ENCODE peak calls at places on chromosomes 7 and 10, in eight cellular contexts. I is heart left ventricle, S is glutamatergic neuron, H is prostate gland, V is osteocyte, X is SK-N-SH, Y is astrocyte of the spinal cord, U is OCI-LY7. R is an unnamed sample.

GRCh38 chr10:64033710-64034109 is 512.5 kb downstream of the REEP3 start:
- DNase-seq in Y (no peak), H (no peak), S (no peak), I (no peak), V (no peak), X (no peak), U (no peak), R (no peak)

GRCh38 chr7:26525413-26526287 is 234.0 kb downstream of the SNX10 start:
- DNase-seq in S (no peak), H (no peak), V (no peak), U (no peak), I (no peak), Y (no peak), X (no peak), R (no peak)

GRCh38 chr10:21993360-21994001 is 10.0 kb downstream of the DNAJC1 start:
- DNase-seq in H (no peak), I (no peak), S (no peak), U (peak; percentile 33), X (no peak), Y (peak; percentile 49), V (no peak), R (no peak)

GRCh38 chr10:110357252-110357780 is 52.6 kb upstream of the SMNDC1 start:
- DNase-seq in H (no peak), V (no peak), U (peak; percentile 38), S (no peak), Y (peak; percentile 93), X (no peak), I (no peak), R (no peak)

GRCh38 chr10:127576011-127576410 is 26.9 kb downstream of the NPS start:
- DNase-seq in S (no peak), V (no peak), X (no peak), U (no peak), Y (no peak), I (no peak), H (no peak), R (no peak)

GRCh38 chr10:72068901-72069446 is 19.4 kb downstream of the SPOCK2 start:
- DNase-seq in V (no peak), S (no peak), U (no peak), I (no peak), H (no peak), Y (no peak), X (peak; percentile 80), R (no peak)

GRCh38 chr7:101017099-101017777 is 2.6 kb upstream of the MUC17 start:
- DNase-seq in U (peak; percentile 26), S (peak; percentile 73), Y (peak; percentile 63), V (peak; percentile 90), X (peak; percentile 82), I (peak; percentile 86), H (peak; percentile 27), R (no peak)

GRCh38 chr10:58082248-58082647 is 185.4 kb downstream of the IPMK start:
- DNase-seq in H (no peak), U (no peak), S (no peak), I (no peak), Y (no peak), V (no peak), X (no peak), R (no peak)

GRCh38 chr7:78296036-78296435 is 497.5 kb downstream of the PHTF2 start:
- DNase-seq in U (no peak), V (no peak), I (no peak), X (no peak), H (no peak), S (no peak), Y (no peak), R (no peak)

GRCh38 chr10:62582804-62583208 is 208.6 kb downstream of the ZNF365 start:
- DNase-seq in I (peak; percentile 83), U (no peak), S (no peak), H (no peak), Y (peak; percentile 96), V (peak; percentile 86), X (no peak), R (no peak)

DNA sequence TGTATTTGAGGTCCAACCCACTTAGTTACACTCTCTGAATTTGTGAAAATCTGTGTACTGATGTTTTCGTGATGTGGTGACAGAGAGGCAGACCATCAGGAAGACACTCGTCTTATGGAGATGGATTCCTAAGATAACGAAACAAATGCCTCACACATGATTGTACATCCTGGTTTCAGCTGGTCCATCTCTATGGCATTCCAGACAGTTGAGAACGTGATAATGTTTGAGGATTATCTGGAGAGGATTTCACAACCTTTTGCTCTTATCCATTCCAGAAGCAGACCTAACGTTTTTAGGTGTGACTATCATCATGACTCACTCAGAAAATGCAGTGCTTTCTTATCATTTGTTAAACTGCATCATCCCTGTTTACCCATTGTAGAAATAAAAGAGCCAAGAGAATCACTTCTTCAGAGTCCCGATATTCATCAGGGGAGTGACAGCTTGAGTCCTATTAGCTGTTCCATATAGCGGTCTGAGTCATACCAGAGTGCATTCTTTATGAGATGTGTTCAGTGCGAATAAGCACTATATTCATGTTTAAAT is 74.5 kb downstream of the BMPER start:
- DNase-seq in V (no peak), X (no peak), U (no peak), Y (peak; percentile 64), I (no peak), S (no peak), H (no peak), R (no peak)
- TF ChIP-seq CTCF in V (no peak), X (no peak), U (no peak), Y (no peak), I (no peak), S (no peak), H (no peak), R (no peak)

GRCh38 chr7:2431260-2431867 is 28.0 kb downstream of the CHST12 start:
- DNase-seq in V (no peak), H (no peak), U (peak; percentile 26), S (no peak), Y (no peak), I (no peak), X (peak; percentile 57), R (no peak)
- TF ChIP-seq CTCF in V (peak; percentile 26), H (peak; percentile 14), U (peak; percentile 78), S (peak; percentile 21), Y (peak; percentile 56), I (no peak), X (peak; percentile 41), R (peak; percentile 58)

DNA sequence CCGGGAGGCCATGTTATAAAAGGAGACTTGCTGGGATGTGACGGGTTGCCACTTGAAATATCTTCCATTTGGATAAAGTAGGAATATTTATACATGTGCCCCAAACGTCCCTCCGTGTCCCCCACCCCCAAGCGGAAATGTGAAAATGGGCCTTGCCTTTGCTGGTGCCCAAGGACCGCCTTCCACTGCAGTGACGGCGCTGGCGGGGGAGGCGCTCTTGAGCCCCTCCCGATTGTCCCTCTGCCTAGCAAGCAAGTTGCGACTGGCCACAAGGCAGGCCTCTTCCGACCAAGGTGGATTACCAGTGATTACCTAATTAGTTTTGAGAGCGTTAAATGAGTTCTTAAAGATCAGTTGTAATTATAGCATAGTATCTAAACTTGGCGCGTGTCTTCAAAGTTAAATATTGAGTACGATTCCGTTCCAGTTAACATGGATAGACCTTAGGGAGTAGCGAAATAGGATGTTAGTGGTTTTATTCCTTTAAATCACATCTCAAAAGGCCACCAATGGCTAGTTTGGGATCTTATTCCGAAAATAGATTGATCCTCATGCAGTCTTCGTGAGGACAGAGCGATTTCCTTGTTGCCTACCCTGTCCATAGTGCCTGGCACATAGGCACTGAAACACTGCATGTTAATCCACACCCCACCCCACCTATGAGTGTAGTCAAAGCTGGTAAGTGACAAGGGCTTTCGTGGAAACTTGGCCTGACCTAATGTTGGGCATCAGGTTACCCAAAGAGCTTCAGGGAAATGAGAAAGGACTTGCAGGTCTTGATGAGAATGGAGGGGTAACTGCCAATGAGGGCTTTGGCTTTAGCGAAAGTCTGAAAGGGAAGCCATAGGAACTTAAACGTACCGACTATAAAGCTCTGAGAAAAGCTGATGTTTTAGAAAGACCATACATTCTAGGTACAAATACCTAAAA is 1.1 kb downstream of the PPIA start:
- DNase-seq in V (peak; percentile 91), U (peak; percentile 88), S (peak; percentile 84), H (peak; percentile 92), Y (peak; percentile 89), I (peak; percentile 94), X (peak; percentile 86), R (peak; percentile 87)
- TF ChIP-seq CTCF in V (peak; percentile 56), U (peak; percentile 86), S (peak; percentile 58), H (peak; percentile 58), Y (peak; percentile 45), I (no peak), X (peak; percentile 59), R (peak; percentile 54)

GRCh38 chr10:84957427-84957826 is 629.0 kb downstream of the CCSER2 start:
- DNase-seq in V (no peak), S (no peak), Y (no peak), X (no peak), I (no peak), U (no peak), H (no peak), R (no peak)
- TF ChIP-seq CTCF in V (no peak), S (no peak), Y (no peak), X (no peak), I (no peak), U (no peak), H (no peak), R (no peak)

DNA sequence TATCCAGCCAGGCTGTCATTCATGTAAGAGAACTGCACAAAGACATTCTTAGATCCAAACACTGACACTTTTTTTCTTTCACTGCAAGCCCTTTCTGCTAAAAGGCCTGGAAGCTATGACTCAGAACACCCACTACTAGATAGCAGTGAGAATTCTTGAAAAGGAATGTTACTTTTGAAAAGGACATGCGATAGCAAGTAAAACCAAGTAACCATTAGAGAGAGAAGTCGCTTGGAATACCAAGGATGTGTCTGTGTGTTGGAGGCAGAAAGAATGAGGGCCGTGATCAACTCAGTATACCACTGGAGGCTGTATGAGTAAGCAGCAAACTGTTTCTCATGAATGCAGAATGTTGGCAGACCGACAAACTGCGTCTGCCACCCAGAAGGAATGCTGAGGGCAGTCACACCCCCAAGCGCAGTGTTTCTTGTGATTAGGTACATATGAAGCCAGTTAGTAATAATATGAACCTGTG is 941.1 kb downstream of the TYW1 start:
- DNase-seq in H (peak; percentile 5), Y (peak; percentile 72), I (peak; percentile 43), S (no peak), V (no peak), X (no peak), U (no peak), R (no peak)
- TF ChIP-seq CTCF in H (no peak), Y (no peak), I (no peak), S (no peak), V (no peak), X (no peak), U (no peak), R (no peak)

R was measured in type B pancreatic cell.